ENCODE peak calls at places on chromosomes 5 and 9, in five cellular contexts. One of them, this sample, is unnamed.

GRCh38 chr5:57662991-57663390 is 180.4 kb upstream of the ACTBL2 start:
- DNase-seq in non-pigmented ciliary epithelial cell: no peak
- DNase-seq in NCI-H774: no peak
- DNase-seq in T47D: no peak
- DNase-seq in psoas muscle: no peak
- DNase-seq in this sample: no peak

GRCh38 chr5:65382582-65382981 is 99.1 kb downstream of the ADAMTS6 start:
- DNase-seq in non-pigmented ciliary epithelial cell: no peak
- DNase-seq in NCI-H774: no peak
- DNase-seq in T47D: no peak
- DNase-seq in psoas muscle: no peak
- DNase-seq in this sample: no peak

GRCh38 chr5:142611154-142611553 is 74.7 kb downstream of the FGF1 start:
- DNase-seq in non-pigmented ciliary epithelial cell: no peak
- DNase-seq in NCI-H774: peak; percentile 29
- DNase-seq in T47D: peak; percentile 76
- DNase-seq in psoas muscle: peak; percentile 62
- DNase-seq in this sample: peak; percentile 31

GRCh38 chr9:70510157-70510770 is 95.8 kb upstream of the KLF9 start:
- DNase-seq in non-pigmented ciliary epithelial cell: no peak
- DNase-seq in NCI-H774: no peak
- DNase-seq in T47D: peak; percentile 9
- DNase-seq in psoas muscle: peak; percentile 36
- DNase-seq in this sample: no peak

GRCh38 chr9:4904322-4905134 is 80.5 kb upstream of the JAK2 start:
- DNase-seq in non-pigmented ciliary epithelial cell: no peak
- DNase-seq in NCI-H774: peak; percentile 65
- DNase-seq in T47D: no peak
- DNase-seq in psoas muscle: no peak
- DNase-seq in this sample: peak; percentile 51

GRCh38 chr9:136409557-136410455 is 608 bp downstream of the ENTR1 start:
- DNase-seq in non-pigmented ciliary epithelial cell: no peak
- DNase-seq in NCI-H774: peak; percentile 29
- DNase-seq in T47D: peak; percentile 87
- DNase-seq in psoas muscle: no peak
- DNase-seq in this sample: peak; percentile 16

GRCh38 chr5:80763211-80763610 is 108.4 kb upstream of the DHFR start:
- DNase-seq in non-pigmented ciliary epithelial cell: no peak
- DNase-seq in NCI-H774: no peak
- DNase-seq in T47D: no peak
- DNase-seq in psoas muscle: no peak
- DNase-seq in this sample: no peak

GRCh38 chr9:131951905-131952304 is 127.8 kb downstream of the MED27 start:
- DNase-seq in non-pigmented ciliary epithelial cell: no peak
- DNase-seq in NCI-H774: peak; percentile 7
- DNase-seq in T47D: no peak
- DNase-seq in psoas muscle: peak; percentile 62
- DNase-seq in this sample: no peak

GRCh38 chr9:93013856-93014582 is 44.5 kb upstream of the SUSD3 start:
- DNase-seq in non-pigmented ciliary epithelial cell: no peak
- DNase-seq in NCI-H774: no peak
- DNase-seq in T47D: no peak
- DNase-seq in psoas muscle: no peak
- DNase-seq in this sample: no peak

GRCh38 chr5:142803428-142804111 is 33.4 kb downstream of the ARHGAP26 start:
- DNase-seq in non-pigmented ciliary epithelial cell: no peak
- DNase-seq in NCI-H774: no peak
- DNase-seq in T47D: no peak
- DNase-seq in psoas muscle: peak; percentile 41
- DNase-seq in this sample: no peak

GRCh38 chr5:10832987-10833386 is 72.0 kb upstream of the DAP start:
- DNase-seq in non-pigmented ciliary epithelial cell: no peak
- DNase-seq in NCI-H774: no peak
- DNase-seq in T47D: no peak
- DNase-seq in psoas muscle: no peak
- DNase-seq in this sample: no peak